ENCODE peak calls at places on chromosomes 11 and 22, in seven cellular contexts. One of them, this sample, is unnamed.

GRCh38 chr22:29328566-29329500 is 13.3 kb upstream of the RASL10A start:
- DNase-seq in stimulated activated CD8-positive, alpha-beta memory T cell treated with anti-CD3 and anti-CD28 coated beads, Interleukin-15, amount 100 ng/mL, for 1 hour: no peak
- DNase-seq in iris pigment epithelial cell: no peak
- DNase-seq in HEK293T: no peak
- DNase-seq in hepatic stellate cell: no peak
- DNase-seq in NAMALWA: no peak
- DNase-seq in HTR-8/SVneo: no peak
- DNase-seq in this sample: no peak

GRCh38 chr11:45993438-45994064 is 71.1 kb downstream of the LARGE2 start:
- DNase-seq in stimulated activated CD8-positive, alpha-beta memory T cell treated with anti-CD3 and anti-CD28 coated beads, Interleukin-15, amount 100 ng/mL, for 1 hour: no peak
- DNase-seq in iris pigment epithelial cell: peak; percentile 17
- DNase-seq in HEK293T: no peak
- DNase-seq in hepatic stellate cell: no peak
- DNase-seq in NAMALWA: no peak
- DNase-seq in HTR-8/SVneo: no peak
- DNase-seq in this sample: no peak

GRCh38 chr22:24816841-24817240 is 10.8 kb downstream of the SGSM1 start:
- DNase-seq in stimulated activated CD8-positive, alpha-beta memory T cell treated with anti-CD3 and anti-CD28 coated beads, Interleukin-15, amount 100 ng/mL, for 1 hour: no peak
- DNase-seq in iris pigment epithelial cell: no peak
- DNase-seq in HEK293T: no peak
- DNase-seq in hepatic stellate cell: no peak
- DNase-seq in NAMALWA: no peak
- DNase-seq in HTR-8/SVneo: no peak
- DNase-seq in this sample: no peak

GRCh38 chr11:1832181-1832988 is 2.4 kb upstream of the SYT8 start:
- DNase-seq in stimulated activated CD8-positive, alpha-beta memory T cell treated with anti-CD3 and anti-CD28 coated beads, Interleukin-15, amount 100 ng/mL, for 1 hour: peak; percentile 48
- DNase-seq in iris pigment epithelial cell: no peak
- DNase-seq in HEK293T: peak; percentile 81
- DNase-seq in hepatic stellate cell: peak; percentile 65
- DNase-seq in NAMALWA: peak; percentile 60
- DNase-seq in HTR-8/SVneo: peak; percentile 70
- DNase-seq in this sample: no peak

GRCh38 chr11:134742228-134742612 is 330.2 kb upstream of the B3GAT1 start:
- DNase-seq in stimulated activated CD8-positive, alpha-beta memory T cell treated with anti-CD3 and anti-CD28 coated beads, Interleukin-15, amount 100 ng/mL, for 1 hour: no peak
- DNase-seq in iris pigment epithelial cell: peak; percentile 68
- DNase-seq in HEK293T: no peak
- DNase-seq in hepatic stellate cell: peak; percentile 72
- DNase-seq in NAMALWA: no peak
- DNase-seq in HTR-8/SVneo: peak; percentile 12
- DNase-seq in this sample: no peak

GRCh38 chr22:46193898-46194310 is 43.6 kb downstream of the PPARA start:
- DNase-seq in stimulated activated CD8-positive, alpha-beta memory T cell treated with anti-CD3 and anti-CD28 coated beads, Interleukin-15, amount 100 ng/mL, for 1 hour: no peak
- DNase-seq in iris pigment epithelial cell: peak; percentile 14
- DNase-seq in HEK293T: no peak
- DNase-seq in hepatic stellate cell: no peak
- DNase-seq in NAMALWA: no peak
- DNase-seq in HTR-8/SVneo: no peak
- DNase-seq in this sample: no peak

GRCh38 chr22:41976961-41977566 is 7.8 kb downstream of the SEPTIN3 start:
- DNase-seq in stimulated activated CD8-positive, alpha-beta memory T cell treated with anti-CD3 and anti-CD28 coated beads, Interleukin-15, amount 100 ng/mL, for 1 hour: no peak
- DNase-seq in iris pigment epithelial cell: no peak
- DNase-seq in HEK293T: peak; percentile 17
- DNase-seq in hepatic stellate cell: no peak
- DNase-seq in NAMALWA: no peak
- DNase-seq in HTR-8/SVneo: no peak
- DNase-seq in this sample: no peak

GRCh38 chr22:40332319-40332781 is 13.9 kb upstream of the ADSL start:
- DNase-seq in stimulated activated CD8-positive, alpha-beta memory T cell treated with anti-CD3 and anti-CD28 coated beads, Interleukin-15, amount 100 ng/mL, for 1 hour: no peak
- DNase-seq in iris pigment epithelial cell: peak; percentile 89
- DNase-seq in HEK293T: no peak
- DNase-seq in hepatic stellate cell: no peak
- DNase-seq in NAMALWA: no peak
- DNase-seq in HTR-8/SVneo: no peak
- DNase-seq in this sample: no peak

GRCh38 chr11:17929171-17929570 is 83.7 kb downstream of the SERGEF start:
- DNase-seq in stimulated activated CD8-positive, alpha-beta memory T cell treated with anti-CD3 and anti-CD28 coated beads, Interleukin-15, amount 100 ng/mL, for 1 hour: no peak
- DNase-seq in iris pigment epithelial cell: no peak
- DNase-seq in HEK293T: no peak
- DNase-seq in hepatic stellate cell: no peak
- DNase-seq in NAMALWA: no peak
- DNase-seq in HTR-8/SVneo: no peak
- DNase-seq in this sample: no peak

GRCh38 chr11:63906585-63906984 is 10.4 kb downstream of the RCOR2 start:
- DNase-seq in stimulated activated CD8-positive, alpha-beta memory T cell treated with anti-CD3 and anti-CD28 coated beads, Interleukin-15, amount 100 ng/mL, for 1 hour: no peak
- DNase-seq in iris pigment epithelial cell: peak; percentile 27
- DNase-seq in HEK293T: no peak
- DNase-seq in hepatic stellate cell: peak; percentile 58
- DNase-seq in NAMALWA: peak; percentile 45
- DNase-seq in HTR-8/SVneo: no peak
- DNase-seq in this sample: no peak

GRCh38 chr11:124762077-124762623 is at the start of gene ESAM:
- DNase-seq in stimulated activated CD8-positive, alpha-beta memory T cell treated with anti-CD3 and anti-CD28 coated beads, Interleukin-15, amount 100 ng/mL, for 1 hour: no peak
- DNase-seq in iris pigment epithelial cell: no peak
- DNase-seq in HEK293T: peak; percentile 63
- DNase-seq in hepatic stellate cell: no peak
- DNase-seq in NAMALWA: peak; percentile 73
- DNase-seq in HTR-8/SVneo: no peak
- DNase-seq in this sample: no peak

GRCh38 chr11:43408277-43408676 is 49.6 kb downstream of the TTC17 start:
- DNase-seq in stimulated activated CD8-positive, alpha-beta memory T cell treated with anti-CD3 and anti-CD28 coated beads, Interleukin-15, amount 100 ng/mL, for 1 hour: no peak
- DNase-seq in iris pigment epithelial cell: no peak
- DNase-seq in HEK293T: no peak
- DNase-seq in hepatic stellate cell: no peak
- DNase-seq in NAMALWA: no peak
- DNase-seq in HTR-8/SVneo: no peak
- DNase-seq in this sample: no peak

GRCh38 chr11:78564889-78565467 is 9.7 kb downstream of the NARS2 start:
- DNase-seq in stimulated activated CD8-positive, alpha-beta memory T cell treated with anti-CD3 and anti-CD28 coated beads, Interleukin-15, amount 100 ng/mL, for 1 hour: no peak
- DNase-seq in iris pigment epithelial cell: peak; percentile 24
- DNase-seq in HEK293T: no peak
- DNase-seq in hepatic stellate cell: no peak
- DNase-seq in NAMALWA: no peak
- DNase-seq in HTR-8/SVneo: no peak
- DNase-seq in this sample: no peak

GRCh38 chr11:95363710-95364109 is 132.7 kb upstream of the SESN3 start:
- DNase-seq in stimulated activated CD8-positive, alpha-beta memory T cell treated with anti-CD3 and anti-CD28 coated beads, Interleukin-15, amount 100 ng/mL, for 1 hour: no peak
- DNase-seq in iris pigment epithelial cell: no peak
- DNase-seq in HEK293T: no peak
- DNase-seq in hepatic stellate cell: no peak
- DNase-seq in NAMALWA: no peak
- DNase-seq in HTR-8/SVneo: no peak
- DNase-seq in this sample: no peak

GRCh38 chr22:48464246-48464645 is 1363.4 kb downstream of the BRD1 start:
- DNase-seq in stimulated activated CD8-positive, alpha-beta memory T cell treated with anti-CD3 and anti-CD28 coated beads, Interleukin-15, amount 100 ng/mL, for 1 hour: no peak
- DNase-seq in iris pigment epithelial cell: no peak
- DNase-seq in HEK293T: no peak
- DNase-seq in hepatic stellate cell: no peak
- DNase-seq in NAMALWA: no peak
- DNase-seq in HTR-8/SVneo: no peak
- DNase-seq in this sample: no peak

GRCh38 chr11:131498631-131499053 is 128.2 kb downstream of the NTM start:
- DNase-seq in stimulated activated CD8-positive, alpha-beta memory T cell treated with anti-CD3 and anti-CD28 coated beads, Interleukin-15, amount 100 ng/mL, for 1 hour: no peak
- DNase-seq in iris pigment epithelial cell: no peak
- DNase-seq in HEK293T: no peak
- DNase-seq in hepatic stellate cell: no peak
- DNase-seq in NAMALWA: no peak
- DNase-seq in HTR-8/SVneo: no peak
- DNase-seq in this sample: no peak

GRCh38 chr22:39514373-39514973 is 5.9 kb upstream of the ATF4 start:
- DNase-seq in stimulated activated CD8-positive, alpha-beta memory T cell treated with anti-CD3 and anti-CD28 coated beads, Interleukin-15, amount 100 ng/mL, for 1 hour: no peak
- DNase-seq in iris pigment epithelial cell: peak; percentile 41
- DNase-seq in HEK293T: peak; percentile 47
- DNase-seq in hepatic stellate cell: no peak
- DNase-seq in NAMALWA: peak; percentile 71
- DNase-seq in HTR-8/SVneo: no peak
- DNase-seq in this sample: no peak

GRCh38 chr11:9574556-9574805 is 1.0 kb downstream of the WEE1 start:
- DNase-seq in stimulated activated CD8-positive, alpha-beta memory T cell treated with anti-CD3 and anti-CD28 coated beads, Interleukin-15, amount 100 ng/mL, for 1 hour: no peak
- DNase-seq in iris pigment epithelial cell: peak; percentile 45
- DNase-seq in HEK293T: no peak
- DNase-seq in hepatic stellate cell: no peak
- DNase-seq in NAMALWA: no peak
- DNase-seq in HTR-8/SVneo: no peak
- DNase-seq in this sample: no peak

GRCh38 chr11:17343907-17344306 is 7.7 kb upstream of the NCR3LG1 start:
- DNase-seq in stimulated activated CD8-positive, alpha-beta memory T cell treated with anti-CD3 and anti-CD28 coated beads, Interleukin-15, amount 100 ng/mL, for 1 hour: no peak
- DNase-seq in iris pigment epithelial cell: peak; percentile 97
- DNase-seq in HEK293T: no peak
- DNase-seq in hepatic stellate cell: peak; percentile 74
- DNase-seq in NAMALWA: no peak
- DNase-seq in HTR-8/SVneo: no peak
- DNase-seq in this sample: peak; percentile 56

GRCh38 chr11:46291441-46292143 is 14.1 kb downstream of the CREB3L1 start:
- DNase-seq in stimulated activated CD8-positive, alpha-beta memory T cell treated with anti-CD3 and anti-CD28 coated beads, Interleukin-15, amount 100 ng/mL, for 1 hour: no peak
- DNase-seq in iris pigment epithelial cell: peak; percentile 83
- DNase-seq in HEK293T: no peak
- DNase-seq in hepatic stellate cell: peak; percentile 76
- DNase-seq in NAMALWA: no peak
- DNase-seq in HTR-8/SVneo: no peak
- DNase-seq in this sample: no peak

GRCh38 chr11:66386171-66387069 is 14.9 kb upstream of the SLC29A2 start:
- DNase-seq in stimulated activated CD8-positive, alpha-beta memory T cell treated with anti-CD3 and anti-CD28 coated beads, Interleukin-15, amount 100 ng/mL, for 1 hour: peak; percentile 80
- DNase-seq in iris pigment epithelial cell: peak; percentile 87
- DNase-seq in HEK293T: peak; percentile 68
- DNase-seq in hepatic stellate cell: peak; percentile 64
- DNase-seq in NAMALWA: peak; percentile 94
- DNase-seq in HTR-8/SVneo: peak; percentile 90
- DNase-seq in this sample: peak; percentile 84

GRCh38 chr11:47485112-47485511 is 36.2 kb upstream of the RAPSN start:
- DNase-seq in stimulated activated CD8-positive, alpha-beta memory T cell treated with anti-CD3 and anti-CD28 coated beads, Interleukin-15, amount 100 ng/mL, for 1 hour: no peak
- DNase-seq in iris pigment epithelial cell: no peak
- DNase-seq in HEK293T: no peak
- DNase-seq in hepatic stellate cell: no peak
- DNase-seq in NAMALWA: no peak
- DNase-seq in HTR-8/SVneo: no peak
- DNase-seq in this sample: no peak